ENCODE peak calls at places on chromosomes 3 and 15, in seven cellular contexts. One of them, this sample, is unnamed.

GRCh38 chr15:94259121-94259776 is 27.9 kb downstream of the MCTP2 start:
- DNase-seq in SK-N-SH: no peak
- DNase-seq in activated T-helper 1 cell treated with Interleukin-2 at 50 U/mL for 16 hours: no peak
- DNase-seq in stimulated activated CD8-positive, alpha-beta memory T cell treated with anti-CD3 and anti-CD28 coated beads, Interleukin-15, amount 100 ng/mL, for 24 hours: no peak
- DNase-seq in cardiac muscle cell: peak
- DNase-seq in mucosa of gallbladder: no peak
- DNase-seq in adrenal gland: no peak
- DNase-seq in this sample: no peak

GRCh38 chr3:100754563-100755334 is 45.5 kb downstream of the TFG start:
- DNase-seq in SK-N-SH: peak
- DNase-seq in activated T-helper 1 cell treated with Interleukin-2 at 50 U/mL for 16 hours: no peak
- DNase-seq in stimulated activated CD8-positive, alpha-beta memory T cell treated with anti-CD3 and anti-CD28 coated beads, Interleukin-15, amount 100 ng/mL, for 24 hours: no peak
- DNase-seq in cardiac muscle cell: no peak
- DNase-seq in mucosa of gallbladder: no peak
- DNase-seq in adrenal gland: no peak
- DNase-seq in this sample: no peak

GRCh38 chr3:129164500-129164899 is 3.6 kb upstream of the ISY1 start:
- DNase-seq in SK-N-SH: no peak
- DNase-seq in activated T-helper 1 cell treated with Interleukin-2 at 50 U/mL for 16 hours: no peak
- DNase-seq in stimulated activated CD8-positive, alpha-beta memory T cell treated with anti-CD3 and anti-CD28 coated beads, Interleukin-15, amount 100 ng/mL, for 24 hours: no peak
- DNase-seq in cardiac muscle cell: no peak
- DNase-seq in mucosa of gallbladder: no peak
- DNase-seq in adrenal gland: no peak
- DNase-seq in this sample: no peak

GRCh38 chr3:154121236-154122095 is at the start of gene ARHGEF26:
- DNase-seq in SK-N-SH: peak
- DNase-seq in activated T-helper 1 cell treated with Interleukin-2 at 50 U/mL for 16 hours: peak
- DNase-seq in stimulated activated CD8-positive, alpha-beta memory T cell treated with anti-CD3 and anti-CD28 coated beads, Interleukin-15, amount 100 ng/mL, for 24 hours: peak
- DNase-seq in cardiac muscle cell: peak
- DNase-seq in mucosa of gallbladder: peak
- DNase-seq in adrenal gland: peak
- DNase-seq in this sample: no peak

GRCh38 chr3:16849240-16849639 is 35.5 kb upstream of the PLCL2 start:
- DNase-seq in SK-N-SH: no peak
- DNase-seq in activated T-helper 1 cell treated with Interleukin-2 at 50 U/mL for 16 hours: peak
- DNase-seq in stimulated activated CD8-positive, alpha-beta memory T cell treated with anti-CD3 and anti-CD28 coated beads, Interleukin-15, amount 100 ng/mL, for 24 hours: no peak
- DNase-seq in cardiac muscle cell: peak
- DNase-seq in mucosa of gallbladder: peak
- DNase-seq in adrenal gland: peak
- DNase-seq in this sample: peak

GRCh38 chr3:127775398-127776109 is 46.8 kb downstream of the MGLL start:
- DNase-seq in SK-N-SH: no peak
- DNase-seq in activated T-helper 1 cell treated with Interleukin-2 at 50 U/mL for 16 hours: no peak
- DNase-seq in stimulated activated CD8-positive, alpha-beta memory T cell treated with anti-CD3 and anti-CD28 coated beads, Interleukin-15, amount 100 ng/mL, for 24 hours: no peak
- DNase-seq in cardiac muscle cell: peak
- DNase-seq in mucosa of gallbladder: no peak
- DNase-seq in adrenal gland: peak
- DNase-seq in this sample: no peak

GRCh38 chr3:28018925-28019718 is 222.3 kb upstream of the CMC1 start:
- DNase-seq in SK-N-SH: no peak
- DNase-seq in activated T-helper 1 cell treated with Interleukin-2 at 50 U/mL for 16 hours: no peak
- DNase-seq in stimulated activated CD8-positive, alpha-beta memory T cell treated with anti-CD3 and anti-CD28 coated beads, Interleukin-15, amount 100 ng/mL, for 24 hours: no peak
- DNase-seq in cardiac muscle cell: no peak
- DNase-seq in mucosa of gallbladder: no peak
- DNase-seq in adrenal gland: no peak
- DNase-seq in this sample: no peak

GRCh38 chr3:131743126-131743525 is 240.4 kb upstream of the MRPL3 start:
- DNase-seq in SK-N-SH: peak
- DNase-seq in activated T-helper 1 cell treated with Interleukin-2 at 50 U/mL for 16 hours: no peak
- DNase-seq in stimulated activated CD8-positive, alpha-beta memory T cell treated with anti-CD3 and anti-CD28 coated beads, Interleukin-15, amount 100 ng/mL, for 24 hours: no peak
- DNase-seq in cardiac muscle cell: no peak
- DNase-seq in mucosa of gallbladder: no peak
- DNase-seq in adrenal gland: no peak
- DNase-seq in this sample: no peak

GRCh38 chr3:117479095-117479494 is 769.5 kb downstream of the TUSC7 start:
- DNase-seq in SK-N-SH: no peak
- DNase-seq in activated T-helper 1 cell treated with Interleukin-2 at 50 U/mL for 16 hours: no peak
- DNase-seq in stimulated activated CD8-positive, alpha-beta memory T cell treated with anti-CD3 and anti-CD28 coated beads, Interleukin-15, amount 100 ng/mL, for 24 hours: no peak
- DNase-seq in cardiac muscle cell: no peak
- DNase-seq in mucosa of gallbladder: no peak
- DNase-seq in adrenal gland: no peak
- DNase-seq in this sample: no peak